ENCODE peak calls at places on chromosomes 11 and 22, in nine cellular contexts. X is heart left ventricle, V is mesendoderm, W is Karpas-422, T is endothelial cell of umbilical vein, K is cardiac muscle cell, G is GM23248, Y is breast epithelium, U is left lung. C is an unnamed sample.

GRCh38 chr11:131998020-131998419 is 627.6 kb downstream of the NTM start:
- DNase-seq in T (no peak), K (no peak), V (no peak), X (no peak), G (no peak), Y (no peak), W (no peak), U (no peak), C (no peak)

GRCh38 chr11:64810891-64811272 is 531 bp upstream of the MEN1 start:
- DNase-seq in G (no peak), V (no peak), K (no peak), W (no peak), Y (no peak), X (no peak), T (no peak), U (no peak), C (no peak)

GRCh38 chr11:484616-485015 is 22.4 kb downstream of the RNH1 start:
- DNase-seq in G (no peak), K (no peak), X (no peak), Y (no peak), T (no peak), V (no peak), W (no peak), U (no peak), C (no peak)

GRCh38 chr11:45252134-45252856 is 33.8 kb downstream of the SYT13 start:
- DNase-seq in V (peak; percentile 84), T (peak; percentile 14), G (peak; percentile 55), X (peak; percentile 68), W (peak; percentile 85), Y (no peak), U (peak; percentile 75), K (peak; percentile 70), C (peak; percentile 72)

GRCh38 chr11:61709572-61709971 is 29.4 kb downstream of the DAGLA start:
- DNase-seq in W (peak; percentile 46), G (no peak), U (no peak), V (no peak), K (no peak), T (no peak), Y (no peak), X (no peak), C (no peak)

GRCh38 chr11:93740031-93740801 is 1.1 kb downstream of the TAF1D start:
- DNase-seq in K (peak; percentile 20), Y (peak; percentile 50), G (peak; percentile 67), T (peak; percentile 16), X (no peak), V (peak; percentile 81), U (no peak), W (peak; percentile 91), C (peak; percentile 68)

GRCh38 chr11:65672180-65672860 is 9.6 kb upstream of the RELA start:
- DNase-seq in T (no peak), U (no peak), Y (no peak), X (no peak), V (no peak), K (no peak), G (no peak), W (no peak), C (no peak)

GRCh38 chr11:76047766-76048165 is 158.5 kb downstream of the WNT11 start:
- DNase-seq in Y (no peak), U (no peak), W (no peak), G (no peak), T (no peak), K (no peak), X (no peak), V (no peak), C (no peak)

GRCh38 chr22:17872491-17872890 is 98.2 kb upstream of the BID start:
- DNase-seq in G (no peak), X (no peak), W (no peak), Y (no peak), K (no peak), T (no peak), V (no peak), U (no peak), C (no peak)

GRCh38 chr11:60334005-60334620 is 7.1 kb downstream of the MS4A6E start:
- DNase-seq in V (peak; percentile 89), X (peak; percentile 30), K (peak; percentile 61), U (no peak), T (peak; percentile 79), Y (no peak), G (peak; percentile 55), W (peak; percentile 91), C (no peak)

GRCh38 chr11:65448418-65449196 is 26.0 kb downstream of the NEAT1 start:
- DNase-seq in T (peak; percentile 37), K (no peak), V (peak; percentile 82), X (no peak), Y (no peak), G (peak; percentile 77), U (no peak), W (peak; percentile 56), C (no peak)

GRCh38 chr11:33804471-33804870 is 30.2 kb upstream of the FBXO3 start:
- DNase-seq in T (no peak), Y (no peak), V (no peak), W (no peak), K (no peak), U (no peak), G (no peak), X (no peak), C (no peak)

GRCh38 chr11:13667795-13668101 is 720 bp upstream of the FAR1 start:
- DNase-seq in Y (no peak), T (no peak), V (no peak), W (no peak), U (no peak), G (no peak), X (no peak), K (no peak), C (no peak)

GRCh38 chr11:94638278-94638901 is 71.2 kb downstream of the PIWIL4 start:
- DNase-seq in W (no peak), K (no peak), V (peak; percentile 83), G (peak; percentile 24), Y (no peak), T (no peak), U (no peak), X (no peak), C (no peak)

GRCh38 chr11:17786824-17787525 is 52.4 kb downstream of the KCNC1 start:
- DNase-seq in V (peak; percentile 27), K (no peak), G (peak; percentile 94), Y (no peak), X (peak; percentile 7), U (no peak), W (no peak), T (no peak), C (no peak)

GRCh38 chr22:44023404-44024287 is 456 bp upstream of the PARVB start:
- DNase-seq in W (peak; percentile 74), K (peak; percentile 65), G (peak; percentile 71), Y (no peak), V (peak; percentile 59), X (peak; percentile 75), T (peak; percentile 51), U (peak; percentile 86), C (peak; percentile 77)

GRCh38 chr22:43889366-43890253 is 2.2 kb downstream of the PNPLA5 start:
- DNase-seq in V (peak; percentile 38), K (no peak), G (peak; percentile 46), U (no peak), Y (no peak), W (no peak), T (no peak), X (no peak), C (peak; percentile 25)

GRCh38 chr22:36432592-36433317 is 45.0 kb upstream of the MYH9 start:
- DNase-seq in K (peak; percentile 33), V (peak; percentile 76), G (no peak), Y (no peak), T (no peak), U (no peak), X (no peak), W (no peak), C (no peak)

GRCh38 chr11:100445231-100445735 is 241.8 kb upstream of the ARHGAP42 start:
- DNase-seq in Y (no peak), X (peak; percentile 33), K (peak; percentile 42), T (peak; percentile 13), G (no peak), V (peak; percentile 34), U (no peak), W (no peak), C (no peak)

DNA sequence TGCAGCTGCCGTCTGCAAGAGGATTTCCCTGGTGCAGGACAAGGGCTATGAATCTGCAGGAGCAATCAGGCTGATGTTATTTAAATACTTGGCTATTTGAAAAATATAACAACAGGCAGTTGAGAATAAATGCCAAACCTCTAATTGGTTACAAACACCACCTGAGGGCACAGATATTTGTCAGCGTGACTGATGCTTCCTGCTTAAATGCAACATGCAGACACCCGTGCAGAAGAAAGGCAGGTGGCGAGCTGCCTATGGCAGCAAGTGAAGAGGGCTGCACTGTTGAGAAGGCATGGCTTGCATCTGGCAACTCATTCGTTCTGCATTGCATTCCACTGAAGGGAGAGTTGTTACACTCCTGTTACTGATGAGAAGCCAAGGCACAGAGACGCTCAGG is 350.6 kb downstream of the TENM4 start:
- DNase-seq in G (no peak), V (no peak), X (no peak), K (no peak), Y (no peak), U (no peak), W (no peak), T (no peak), C (no peak)
- H3K4me1 ChIP-seq in G (peaks cover 6% of the 10 kb centered on the region), V (peaks cover 30% of the 10 kb centered on the region), X (no peaks in the 10 kb centered on the region), K (peaks cover 28% of the 10 kb centered on the region), Y (no peaks in the 10 kb centered on the region), U (no peaks in the 10 kb centered on the region), W (no peaks in the 10 kb centered on the region), T (peaks cover 20% of the 10 kb centered on the region), C (no peaks in the 10 kb centered on the region)

GRCh38 chr11:72736452-72737069 is 15.6 kb downstream of the ARAP1 start:
- DNase-seq in X (peak; percentile 67), K (no peak), U (peak; percentile 90), W (peak; percentile 60), T (peak; percentile 47), G (peak; percentile 86), V (peak; percentile 76), Y (peak; percentile 41), C (peak; percentile 88)
- H3K4me1 ChIP-seq in X (peaks cover 33% of the 10 kb centered on the region), K (peaks cover 54% of the 10 kb centered on the region), U (peaks cover 98% of the 10 kb centered on the region), W (peaks cover 54% of the 10 kb centered on the region), T (peaks cover 20% of the 10 kb centered on the region), G (peaks cover 45% of the 10 kb centered on the region), V (peaks cover 30% of the 10 kb centered on the region), Y (no peaks in the 10 kb centered on the region), C (peaks cover 65% of the 10 kb centered on the region)

GRCh38 chr11:47591764-47592163 is 2.4 kb downstream of the C1QTNF4 start:
- DNase-seq in X (no peak), K (no peak), G (no peak), V (peak; percentile 36), Y (no peak), U (no peak), T (peak; percentile 66), W (no peak), C (no peak)
- H3K4me1 ChIP-seq in X (peaks cover 40% of the 10 kb centered on the region), K (peaks cover 15% of the 10 kb centered on the region), G (peaks cover 3% of the 10 kb centered on the region), V (peaks cover 2% of the 10 kb centered on the region), Y (no peaks in the 10 kb centered on the region), U (peaks cover 19% of the 10 kb centered on the region), T (peaks cover 10% of the 10 kb centered on the region), W (no peaks in the 10 kb centered on the region), C (peaks cover 13% of the 10 kb centered on the region)

GRCh38 chr11:96157517-96157873 is 185.5 kb downstream of the MAML2 start:
- DNase-seq in X (no peak), V (no peak), Y (no peak), U (no peak), T (no peak), G (no peak), W (no peak), K (no peak), C (no peak)
- H3K4me1 ChIP-seq in X (peaks cover 43% of the 10 kb centered on the region), V (peaks cover 15% of the 10 kb centered on the region), Y (peaks cover 5% of the 10 kb centered on the region), U (peaks cover 52% of the 10 kb centered on the region), T (peaks cover 50% of the 10 kb centered on the region), G (peaks cover 74% of the 10 kb centered on the region), W (no peaks in the 10 kb centered on the region), K (peaks cover 10% of the 10 kb centered on the region), C (peaks cover 41% of the 10 kb centered on the region)